ENCODE peak calls at places on chromosomes 2 and 18, in five cellular contexts. J is foreskin fibroblast; V is CD8-positive, alpha-beta T cell; W is GM20000; Z is GM12864. R is an unnamed sample.

GRCh38 chr2:133705287-133705686 is 137.0 kb upstream of the NCKAP5 start:
- DNase-seq in W (no peak), V (no peak), J (no peak), Z (no peak), R (no peak)

GRCh38 chr2:15789381-15790062 is 150.8 kb upstream of the MYCN start:
- DNase-seq in W (no peak), Z (no peak), V (no peak), J (no peak), R (no peak)

GRCh38 chr2:42196403-42197267 is 27.5 kb downstream of the EML4 start:
- DNase-seq in V (peak), J (peak), W (peak), Z (peak), R (peak)

GRCh38 chr2:198957183-198957582 is 500.6 kb downstream of the SATB2 start:
- DNase-seq in J (no peak), Z (no peak), V (no peak), W (no peak), R (no peak)

GRCh38 chr18:12884521-12885323 is 685 bp upstream of the PTPN2 start:
- DNase-seq in J (no peak), Z (no peak), W (no peak), V (no peak), R (no peak)

GRCh38 chr2:9807056-9807455 is 36.2 kb upstream of the TAF1B start:
- DNase-seq in W (no peak), Z (no peak), V (no peak), J (no peak), R (no peak)

GRCh38 chr2:73107211-73107926 is 5.4 kb downstream of the RAB11FIP5 start:
- DNase-seq in V (no peak), J (peak), Z (no peak), W (no peak), R (no peak)

GRCh38 chr2:113164930-113165585 is 8.7 kb upstream of the PSD4 start:
- DNase-seq in J (no peak), W (no peak), V (no peak), Z (no peak), R (no peak)

GRCh38 chr2:133806564-133806963 is 238.3 kb upstream of the NCKAP5 start:
- DNase-seq in V (no peak), W (no peak), Z (no peak), J (no peak), R (no peak)

GRCh38 chr2:54895735-54896134 is 154.5 kb downstream of the RTN4 start:
- DNase-seq in V (no peak), W (no peak), J (peak), Z (no peak), R (no peak)

GRCh38 chr2:45263147-45263546 is 253.9 kb upstream of the SIX2 start:
- DNase-seq in W (no peak), V (no peak), Z (no peak), J (no peak), R (no peak)

GRCh38 chr2:205465791-205466190 is 216.5 kb upstream of the NRP2 start:
- DNase-seq in W (no peak), V (no peak), J (no peak), Z (no peak), R (no peak)

GRCh38 chr2:82282111-82282882 is 1977.7 kb upstream of the LRRTM1 start:
- DNase-seq in V (no peak), Z (no peak), W (no peak), J (no peak), R (no peak)

GRCh38 chr18:70181015-70181414 is 24.5 kb downstream of the RTTN start:
- DNase-seq in J (peak), Z (no peak), W (no peak), V (no peak), R (no peak)

GRCh38 chr2:179344970-179345369 is 80.3 kb upstream of the SESTD1 start:
- DNase-seq in Z (no peak), W (no peak), J (no peak), V (no peak), R (no peak)

GRCh38 chr18:52280702-52281101 is 59.3 kb upstream of the DCC start:
- DNase-seq in W (no peak), Z (no peak), V (no peak), J (no peak), R (no peak)

GRCh38 chr2:14866953-14867352 is 234.4 kb downstream of the LRATD1 start:
- DNase-seq in J (no peak), Z (no peak), W (no peak), V (no peak), R (no peak)

GRCh38 chr2:210593166-210593565 is 36.8 kb downstream of the CPS1 start:
- DNase-seq in J (no peak), W (no peak), V (no peak), Z (no peak), R (no peak)

GRCh38 chr2:238444242-238444641 is 17.5 kb downstream of the ASB1 start:
- DNase-seq in J (no peak), V (no peak), Z (no peak), W (no peak), R (no peak)

GRCh38 chr18:79933765-79934164 is 17.7 kb downstream of the SLC66A2 start:
- DNase-seq in Z (no peak), W (no peak), V (no peak), J (peak), R (no peak)
- TF ChIP-seq CTCF in Z (no peak), W (no peak), V (no peak), J (peak), R (no peak)

DNA sequence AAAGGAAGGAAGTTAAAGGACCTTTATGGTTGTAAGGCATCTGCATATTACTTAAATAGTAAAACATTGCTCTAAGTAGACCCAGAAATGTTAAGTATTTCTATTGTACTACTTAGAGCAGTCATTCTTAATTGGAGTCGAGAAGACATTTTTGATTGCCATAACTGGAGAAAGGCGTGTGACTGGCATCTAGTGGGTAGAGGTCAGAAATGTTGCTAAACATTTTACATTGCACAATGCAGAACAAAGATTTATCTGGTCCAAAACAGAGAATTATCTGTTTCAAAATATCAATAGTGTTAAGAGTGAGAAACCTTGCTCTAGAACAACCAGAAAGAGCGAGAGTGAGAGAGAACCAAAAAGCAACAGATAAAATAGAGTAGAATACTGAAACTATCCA is 23.3 kb upstream of the ROCK1 start:
- DNase-seq in J (peak), V (no peak), Z (no peak), W (peak), R (peak)
- TF ChIP-seq CTCF in J (no peak), V (peak), Z (peak), W (no peak), R (peak)

DNA sequence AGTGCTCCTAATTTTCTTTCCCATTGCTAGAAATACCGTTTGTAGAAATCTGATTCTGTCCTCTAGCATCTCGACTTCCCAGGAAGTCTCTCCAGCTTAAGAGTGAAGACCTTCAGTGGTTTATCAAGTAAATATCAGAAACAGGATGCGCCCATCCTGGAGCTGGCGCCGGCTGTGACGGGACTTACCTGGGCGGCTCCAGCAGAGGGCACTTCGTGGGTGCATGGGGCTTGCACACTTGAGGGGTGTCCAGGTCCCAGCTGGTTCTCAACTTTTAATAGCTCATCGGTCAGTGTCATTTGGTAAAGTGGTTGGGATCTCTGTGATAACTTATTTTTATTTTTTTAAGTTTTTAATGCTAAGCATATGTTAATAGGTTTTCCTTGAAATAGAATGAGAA is 167.0 kb upstream of the TPO start:
- DNase-seq in V (no peak), J (no peak), Z (no peak), W (no peak), R (no peak)
- TF ChIP-seq CTCF in V (no peak), J (no peak), Z (no peak), W (no peak), R (no peak)

DNA sequence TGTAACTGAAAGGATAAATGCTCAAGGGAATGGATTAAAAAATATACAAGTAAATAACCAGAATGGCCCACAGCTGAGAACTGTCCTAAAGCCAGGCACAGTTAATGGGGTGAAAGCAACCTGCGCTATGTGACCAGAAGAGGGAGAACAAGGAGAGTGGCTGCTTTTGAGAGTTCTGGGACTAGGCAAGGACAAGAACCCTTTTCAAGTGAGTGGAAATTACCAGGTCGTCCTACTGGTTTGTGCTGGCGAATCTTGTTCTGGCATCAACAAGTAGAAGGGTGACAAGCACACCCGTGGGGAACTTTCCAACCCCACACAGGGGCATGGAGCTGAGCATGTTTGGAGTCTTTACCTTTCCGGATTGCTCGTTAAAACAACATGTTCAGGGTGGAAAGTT is 82.8 kb downstream of the TMEM17 start:
- DNase-seq in Z (no peak), W (no peak), J (peak), V (no peak), R (no peak)
- TF ChIP-seq CTCF in Z (peak), W (no peak), J (peak), V (no peak), R (peak)

GRCh38 chr2:128512664-128513415 is 194.2 kb upstream of the HS6ST1 start:
- DNase-seq in J (peak), V (no peak), Z (no peak), W (no peak), R (no peak)
- TF ChIP-seq CTCF in J (no peak), V (no peak), Z (no peak), W (no peak), R (no peak)